ENCODE peak calls at places on chromosomes 13 and 19, in six cellular contexts. E, F, K, R, B and Z are unnamed samples. For H3K27me3 and H3K36me3, the result is how much of the 10 kb centered on the place peaks cover.

GRCh38 chr19:40692212-40692551 is 1.7 kb upstream of the NUMBL start:
- DNase-seq in E (no peak), F (peak), K (no peak), R (no peak), B (no peak), Z (no peak)

GRCh38 chr19:1854542-1855039 is 6.3 kb upstream of the REXO1 start:
- DNase-seq in E (no peak), F (peak), K (peak), R (peak), B (no peak), Z (peak)

GRCh38 chr19:28468701-28469459 is 744.1 kb downstream of the UQCRFS1 start:
- DNase-seq in E (no peak), F (peak), K (peak), R (peak), B (no peak), Z (peak)

GRCh38 chr19:1944088-1944915 is 3.3 kb downstream of the CSNK1G2 start:
- DNase-seq in E (no peak), F (peak), K (no peak), R (no peak), B (no peak), Z (no peak)

GRCh38 chr13:30429721-30430694 is 7.7 kb downstream of the UBE2L5 start:
- DNase-seq in E (no peak), F (no peak), K (no peak), R (no peak), B (peak), Z (peak)

GRCh38 chr13:95710313-95710712 is 33.4 kb downstream of the DNAJC3 start:
- DNase-seq in E (no peak), F (no peak), K (no peak), R (no peak), B (no peak), Z (peak)

GRCh38 chr19:48772503-48772953 is 17.2 kb downstream of the FGF21 start:
- DNase-seq in E (peak), F (peak), K (no peak), R (peak), B (no peak), Z (no peak)

GRCh38 chr13:113664751-113665581 is 2.1 kb upstream of the GRK1 start:
- DNase-seq in E (no peak), F (peak), K (no peak), R (peak), B (no peak), Z (no peak)

GRCh38 chr13:106083620-106084350 is 451.7 kb downstream of the EFNB2 start:
- DNase-seq in E (no peak), F (no peak), K (peak), R (peak), B (peak), Z (peak)

GRCh38 chr13:36981156-36981743 is 17.9 kb downstream of the ALG5 start:
- DNase-seq in E (no peak), F (no peak), K (peak), R (no peak), B (no peak), Z (no peak)

GRCh38 chr19:6533746-6534418 is 3.1 kb downstream of the TNFSF9 start:
- DNase-seq in E (no peak), F (no peak), K (no peak), R (no peak), B (no peak), Z (no peak)

GRCh38 chr13:35648109-35648508 is 171.6 kb upstream of the MAB21L1 start:
- DNase-seq in E (no peak), F (no peak), K (no peak), R (no peak), B (no peak), Z (peak)

GRCh38 chr13:75258159-75258782 is 223.7 kb downstream of the TBC1D4 start:
- DNase-seq in E (no peak), F (no peak), K (peak), R (no peak), B (peak), Z (no peak)

GRCh38 chr19:46221981-46222610 is 7.4 kb upstream of the IGFL1 start:
- DNase-seq in E (peak), F (peak), K (no peak), R (peak), B (peak), Z (peak)

GRCh38 chr19:19341026-19341425 is 20.4 kb downstream of the MAU2 start:
- DNase-seq in E (no peak), F (no peak), K (no peak), R (no peak), B (no peak), Z (no peak)

GRCh38 chr13:28707629-28708427 is 10.9 kb downstream of the SLC46A3 start:
- DNase-seq in E (no peak), F (no peak), K (no peak), R (peak), B (peak), Z (peak)

GRCh38 chr13:47433461-47434005 is 536.7 kb upstream of the HTR2A start:
- DNase-seq in E (no peak), F (no peak), K (no peak), R (no peak), B (no peak), Z (peak)

GRCh38 chr19:5588441-5588840 is 20.7 kb upstream of the TINCR start:
- DNase-seq in E (no peak), F (no peak), K (no peak), R (no peak), B (no peak), Z (no peak)

GRCh38 chr13:25963681-25964080 is 88.1 kb downstream of the SHISA2 start:
- DNase-seq in E (no peak), F (no peak), K (no peak), R (no peak), B (no peak), Z (peak)

GRCh38 chr13:26599885-26600284 is 42.4 kb downstream of the WASF3 start:
- DNase-seq in E (no peak), F (no peak), K (no peak), R (no peak), B (no peak), Z (no peak)

GRCh38 chr19:12785431-12786011 is 5.8 kb upstream of the JUNB start:
- DNase-seq in E (no peak), F (no peak), K (no peak), R (no peak), B (peak), Z (no peak)

GRCh38 chr13:48892311-48892710 is 83.4 kb upstream of the FNDC3A start:
- DNase-seq in E (no peak), F (no peak), K (no peak), R (no peak), B (peak), Z (peak)

GRCh38 chr19:50263176-50263575 is 59.8 kb downstream of the MYH14 start:
- DNase-seq in E (no peak), F (no peak), K (no peak), R (no peak), B (no peak), Z (no peak)

GRCh38 chr13:23321534-23322241 is 111.8 kb downstream of the SACS start:
- DNase-seq in E (no peak), F (no peak), K (no peak), R (peak), B (no peak), Z (peak)

GRCh38 chr19:6271721-6272410 is 7.9 kb downstream of the MLLT1 start:
- DNase-seq in E (peak), F (peak), K (peak), R (peak), B (no peak), Z (no peak)

GRCh38 chr19:52535831-52536800 is 8.6 kb downstream of the ZNF808 start:
- DNase-seq in E (peak), F (peak), K (peak), R (peak), B (no peak), Z (peak)

GRCh38 chr13:76663941-76664340 is 222.3 kb downstream of the KCTD12 start:
- DNase-seq in E (no peak), F (no peak), K (no peak), R (no peak), B (no peak), Z (no peak)

GRCh38 chr13:75635101-75635620 is 969 bp upstream of the LMO7 start:
- DNase-seq in E (no peak), F (no peak), K (no peak), R (peak), B (no peak), Z (no peak)

GRCh38 chr13:50699874-50700663 is 143.4 kb downstream of the DLEU7 start:
- DNase-seq in E (no peak), F (no peak), K (peak), R (no peak), B (no peak), Z (no peak)

GRCh38 chr19:45972081-45972943 is 1.4 kb downstream of the NOVA2 start:
- DNase-seq in E (no peak), F (peak), K (no peak), R (no peak), B (no peak), Z (no peak)

GRCh38 chr19:21117041-21117907 is 24.6 kb upstream of the ZNF431 start:
- DNase-seq in E (no peak), F (no peak), K (no peak), R (no peak), B (no peak), Z (peak)

GRCh38 chr13:91031508-91031907 is 316.0 kb upstream of the MIR17HG start:
- DNase-seq in E (no peak), F (no peak), K (no peak), R (no peak), B (no peak), Z (no peak)

GRCh38 chr13:25213716-25214115 is 41.6 kb upstream of the AMER2 start:
- DNase-seq in E (no peak), F (no peak), K (no peak), R (no peak), B (no peak), Z (no peak)

GRCh38 chr19:47742636-47743035 is 2.7 kb upstream of the NOP53 start:
- DNase-seq in E (no peak), F (no peak), K (peak), R (no peak), B (no peak), Z (no peak)

DNA sequence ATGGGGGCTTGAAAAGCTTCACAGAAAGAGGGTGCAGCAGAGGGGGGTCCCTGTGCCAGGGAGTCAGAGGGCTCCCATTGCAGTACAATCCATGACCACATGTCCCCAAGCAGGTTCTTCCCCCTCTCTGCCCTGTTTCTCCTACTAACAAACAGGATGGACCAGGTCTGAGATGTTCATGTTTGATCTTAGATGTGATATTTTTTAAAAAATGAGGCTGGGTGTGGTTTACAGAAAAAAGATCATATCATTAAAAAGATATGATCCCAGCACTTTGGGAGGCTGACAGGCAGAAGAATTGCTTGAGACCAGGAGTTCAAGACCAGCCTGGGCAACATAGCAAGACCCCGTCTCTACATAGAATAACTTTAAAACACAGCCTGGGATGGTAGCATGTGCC is 9.1 kb downstream of the OR7C2 start:
- DNase-seq in E (no peak), F (no peak), K (no peak), R (no peak), B (peak), Z (no peak)
- H3K27me3 ChIP-seq in E (under half), F (under half), K (under half), R (under half), B (under half), Z (under half)

DNA sequence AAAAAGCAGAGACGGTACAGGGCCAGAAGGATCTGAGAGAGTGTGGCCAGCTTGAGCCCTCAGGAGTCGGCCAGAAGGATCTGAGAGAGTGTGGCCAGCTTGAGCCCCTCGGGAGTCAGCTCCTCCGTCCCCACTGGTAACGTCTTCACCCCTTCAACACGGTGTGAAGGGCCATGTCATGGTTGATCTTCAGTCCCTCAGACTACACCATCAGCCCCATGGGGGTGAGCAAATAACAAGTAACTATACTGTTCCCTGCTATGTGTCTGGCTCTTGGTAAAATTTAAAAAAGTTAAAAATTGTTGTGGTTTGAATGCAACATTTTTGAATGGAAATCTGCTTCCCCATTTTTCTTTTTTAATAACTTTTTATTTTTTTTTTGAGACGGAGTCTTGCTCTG is 1.6 kb upstream of the ZNF8 start:
- DNase-seq in E (no peak), F (no peak), K (no peak), R (no peak), B (no peak), Z (no peak)
- H3K36me3 ChIP-seq in E (under half), F (under half), K (under half), R (under half), B (under half), Z (under half)

GRCh38 chr19:39670998-39671397 is 15.3 kb downstream of the LGALS16 start:
- DNase-seq in E (no peak), F (no peak), K (no peak), R (no peak), B (no peak), Z (no peak)

GRCh38 chr19:39676004-39676403 is 20.3 kb downstream of the LGALS16 start:
- DNase-seq in E (no peak), F (no peak), K (no peak), R (no peak), B (no peak), Z (no peak)

GRCh38 chr19:39672473-39672872 is 16.8 kb downstream of the LGALS16 start:
- DNase-seq in E (no peak), F (no peak), K (no peak), R (no peak), B (no peak), Z (no peak)

DNA sequence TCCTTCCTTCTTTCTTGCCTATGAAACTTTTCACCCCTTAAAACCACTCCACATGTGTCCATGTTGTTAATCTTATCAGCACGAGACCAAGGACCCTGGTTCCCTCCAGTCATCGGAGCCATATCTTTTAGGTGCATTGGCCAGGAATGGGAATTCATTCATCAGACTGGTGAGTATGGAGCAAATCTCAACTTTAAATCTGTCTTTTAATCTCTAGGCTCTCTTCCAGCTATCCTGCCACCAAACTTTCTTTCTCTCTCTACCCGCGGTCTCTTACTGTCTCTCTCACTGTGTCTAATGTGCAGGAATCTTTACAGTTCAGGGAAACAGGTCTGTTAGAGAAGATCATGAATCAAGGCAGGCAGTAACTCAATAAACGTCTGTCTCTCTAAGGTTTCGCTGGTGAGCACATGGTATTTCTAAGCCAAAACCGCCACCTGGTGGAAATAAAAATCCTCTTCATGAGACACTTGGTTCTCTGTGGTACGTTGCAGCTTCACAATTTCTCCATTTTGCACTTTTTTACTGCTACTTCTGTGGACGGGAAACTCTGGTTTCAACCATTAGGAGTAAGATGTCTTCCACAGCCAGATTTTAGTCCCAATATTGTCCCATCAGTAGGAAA is 16.1 kb downstream of the LGALS16 start:
- DNase-seq in E (peak), F (no peak), K (peak), R (peak), B (no peak), Z (peak)
- TF ChIP-seq CTCF in E (peak), F (peak), K (peak), R (peak), B (peak), Z (peak)

DNA sequence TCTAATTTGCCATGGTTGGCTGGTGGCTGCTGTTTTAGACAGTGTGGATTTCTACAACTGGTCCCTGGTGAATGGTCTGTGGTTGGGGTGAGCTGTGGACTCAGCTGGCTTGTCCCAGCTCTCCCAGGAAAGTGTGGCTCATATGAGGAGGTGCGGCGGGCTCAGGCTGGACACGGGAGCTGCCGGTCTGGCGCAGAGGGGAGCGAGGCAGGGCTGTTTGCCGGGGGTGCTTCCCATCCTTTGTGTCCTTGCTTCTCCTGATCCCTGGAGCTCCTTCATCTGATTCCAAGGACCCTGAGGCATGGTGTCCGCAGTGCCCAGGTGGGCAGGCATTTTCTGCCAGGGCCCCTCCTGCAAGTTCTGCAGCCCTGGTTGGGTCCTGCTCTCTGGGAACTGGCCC is 104.9 kb downstream of the TEX29 start:
- DNase-seq in E (no peak), F (peak), K (no peak), R (no peak), B (no peak), Z (no peak)
- H3K27me3 ChIP-seq in E (under half), F (under half), K (under half), R (under half), B (half or more), Z (under half)

GRCh38 chr13:32282096-32282711 is 33.0 kb downstream of the ZAR1L start:
- DNase-seq in E (no peak), F (no peak), K (no peak), R (no peak), B (no peak), Z (no peak)
- H3K36me3 ChIP-seq in E (under half), F (under half), K (under half), R (under half), B (under half), Z (under half)

GRCh38 chr13:111590796-111591195 is 270.4 kb downstream of the TEX29 start:
- DNase-seq in E (no peak), F (peak), K (no peak), R (no peak), B (no peak), Z (no peak)
- TF ChIP-seq CTCF in E (no peak), F (no peak), K (no peak), R (no peak), B (no peak), Z (no peak)